ENCODE peak calls at places on chromosomes 5 and 9, in four cellular contexts. D, J, F and E are unnamed samples.
A peak's percentile ranks its signal among the peaks of the same experiment; 100 is the strongest.

GRCh38 chr5:10192309-10192708 is 57.4 kb downstream of the ATPSCKMT start:
- DNase-seq in D (no peak), J (no peak), F (peak; percentile 72), E (peak; percentile 2)

GRCh38 chr5:97842687-97843086 is 659.6 kb upstream of the RIOK2 start:
- DNase-seq in D (no peak), J (no peak), F (no peak), E (no peak)

GRCh38 chr5:78547731-78548189 is 100.8 kb downstream of the LHFPL2 start:
- DNase-seq in D (peak; percentile 95), J (no peak), F (peak; percentile 90), E (peak; percentile 48)

GRCh38 chr9:89719202-89719601 is 114.4 kb downstream of the GADD45G start:
- DNase-seq in D (no peak), J (no peak), F (no peak), E (no peak)

GRCh38 chr5:134174841-134175839 is 1.6 kb downstream of the SKP1 start:
- DNase-seq in D (no peak), J (peak; percentile 35), F (peak; percentile 53), E (no peak)

GRCh38 chr5:123876265-123876790 is 364.4 kb downstream of the CSNK1G3 start:
- DNase-seq in D (no peak), J (no peak), F (no peak), E (no peak)

GRCh38 chr9:16864741-16865434 is 5.6 kb downstream of the BNC2 start:
- DNase-seq in D (no peak), J (no peak), F (peak; percentile 67), E (no peak)

GRCh38 chr5:88674262-88675158 is 208.5 kb downstream of the MEF2C start:
- DNase-seq in D (no peak), J (peak; percentile 91), F (peak; percentile 49), E (no peak)

GRCh38 chr9:126667190-126668055 is 53.7 kb downstream of the LMX1B start:
- DNase-seq in D (no peak), J (no peak), F (no peak), E (no peak)

GRCh38 chr5:172224996-172225395 is 31.0 kb downstream of the EFCAB9 start:
- DNase-seq in D (no peak), J (no peak), F (no peak), E (no peak)

GRCh38 chr5:83031391-83031790 is 45.8 kb downstream of the TMEM167A start:
- DNase-seq in D (no peak), J (no peak), F (no peak), E (no peak)

GRCh38 chr5:143119301-143119769 is 284.2 kb downstream of the NR3C1 start:
- DNase-seq in D (no peak), J (peak; percentile 3), F (peak; percentile 71), E (no peak)

GRCh38 chr9:81108391-81108790 is 581.0 kb downstream of the TLE1 start:
- DNase-seq in D (no peak), J (no peak), F (peak; percentile 57), E (no peak)

GRCh38 chr5:31021181-31021624 is 172.3 kb upstream of the CDH6 start:
- DNase-seq in D (no peak), J (no peak), F (peak; percentile 4), E (no peak)

GRCh38 chr5:113061851-113062631 is 85.4 kb downstream of the DCP2 start:
- DNase-seq in D (no peak), J (no peak), F (peak; percentile 70), E (no peak)

GRCh38 chr5:138611295-138612220 is 36.4 kb upstream of the HSPA9 start:
- DNase-seq in D (no peak), J (no peak), F (peak; percentile 57), E (no peak)

GRCh38 chr5:111454198-111454606 is 58.1 kb downstream of the STARD4 start:
- DNase-seq in D (no peak), J (no peak), F (peak; percentile 74), E (peak; percentile 21)

GRCh38 chr9:135520916-135521607 is at the start of gene LCN1:
- DNase-seq in D (no peak), J (no peak), F (no peak), E (no peak)

GRCh38 chr5:115243412-115243811 is 19.3 kb downstream of the PGGT1B start:
- DNase-seq in D (no peak), J (no peak), F (no peak), E (no peak)

GRCh38 chr5:132223861-132224260 is 3.8 kb downstream of the P4HA2 start:
- DNase-seq in D (no peak), J (no peak), F (no peak), E (no peak)

GRCh38 chr9:99682870-99683269 is 138.8 kb upstream of the NR4A3 start:
- DNase-seq in D (no peak), J (no peak), F (no peak), E (no peak)

GRCh38 chr9:109092051-109092580 is 27.6 kb downstream of the TMEM245 start:
- DNase-seq in D (no peak), J (no peak), F (no peak), E (no peak)

GRCh38 chr9:116355153-116355827 is 201.7 kb downstream of the PAPPA start:
- DNase-seq in D (no peak), J (no peak), F (peak; percentile 28), E (no peak)

GRCh38 chr9:86827893-86828292 is 119.4 kb downstream of the GAS1 start:
- DNase-seq in D (no peak), J (no peak), F (no peak), E (no peak)

GRCh38 chr5:132883261-132883834 is 9.9 kb downstream of the LEAP2 start:
- DNase-seq in D (no peak), J (peak; percentile 60), F (peak; percentile 85), E (peak; percentile 45)

GRCh38 chr5:175856408-175856807 is 15.0 kb upstream of the CPLX2 start:
- DNase-seq in D (no peak), J (no peak), F (no peak), E (no peak)

GRCh38 chr5:43152946-43153345 is 32.2 kb downstream of the ZNF131 start:
- DNase-seq in D (no peak), J (no peak), F (peak; percentile 84), E (peak; percentile 33)

GRCh38 chr5:96823900-96824351 is 16.2 kb upstream of the ERAP1 start:
- DNase-seq in D (no peak), J (no peak), F (peak; percentile 72), E (peak; percentile 43)

GRCh38 chr9:127106493-127106855 is 16.0 kb downstream of the ANGPTL2 start:
- DNase-seq in D (no peak), J (no peak), F (no peak), E (no peak)

GRCh38 chr5:21195145-21195544 is 1207.1 kb upstream of the CDH18 start:
- DNase-seq in D (no peak), J (no peak), F (no peak), E (no peak)

GRCh38 chr5:170252109-170252508 is 19.3 kb downstream of the C5orf58 start:
- DNase-seq in D (peak; percentile 50), J (no peak), F (no peak), E (no peak)

GRCh38 chr5:125926172-125926571 is 497.0 kb upstream of the GRAMD2B start:
- DNase-seq in D (no peak), J (no peak), F (no peak), E (no peak)

GRCh38 chr5:124746916-124747769 is 704 bp upstream of the ZNF608 start:
- DNase-seq in D (peak; percentile 96), J (peak; percentile 93), F (peak; percentile 98), E (peak; percentile 91)

GRCh38 chr9:113634597-113635515 is 171.3 kb downstream of the RGS3 start:
- DNase-seq in D (no peak), J (no peak), F (no peak), E (no peak)
- TF ChIP-seq CTCF in D (no peak), J (no peak), F (no peak), E (no peak)

GRCh38 chr5:76617675-76618074 is 5.5 kb downstream of the F2RL2 start:
- DNase-seq in D (no peak), J (no peak), F (peak; percentile 81), E (no peak)

GRCh38 chr5:76615759-76616158 is 7.4 kb downstream of the F2RL2 start:
- DNase-seq in D (no peak), J (no peak), F (peak; percentile 48), E (no peak)

GRCh38 chr5:76612942-76613341 is 10.3 kb downstream of the F2RL2 start:
- DNase-seq in D (no peak), J (no peak), F (no peak), E (no peak)

GRCh38 chr5:76617229-76617628 is 6.0 kb downstream of the F2RL2 start:
- DNase-seq in D (no peak), J (no peak), F (no peak), E (no peak)

DNA sequence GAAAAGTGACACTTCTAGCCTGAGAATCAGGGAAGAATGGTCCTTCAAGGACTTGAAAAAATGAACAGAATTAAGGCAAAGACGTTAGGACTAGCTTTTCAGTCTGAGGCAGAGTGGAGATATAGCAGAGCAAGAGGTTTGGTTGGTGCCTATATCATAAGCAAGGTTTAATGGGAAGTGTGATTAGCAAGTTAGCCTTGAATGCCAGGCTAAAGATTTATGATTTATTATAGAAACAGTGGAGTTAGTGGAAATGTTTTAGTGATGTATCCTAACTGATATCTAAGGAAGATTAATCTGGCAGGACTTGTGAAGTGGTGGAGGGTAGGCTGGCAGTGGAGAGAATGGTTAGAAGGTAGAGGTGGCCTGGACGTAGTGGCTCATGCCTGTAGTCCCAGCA is 7.0 kb downstream of the F2RL2 start:
- DNase-seq in D (no peak), J (no peak), F (no peak), E (no peak)
- H3K4me3 ChIP-seq in D (no peak overlapping the region), J (no peak overlapping the region), F (no peak overlapping the region), E (no peak overlapping the region)

DNA sequence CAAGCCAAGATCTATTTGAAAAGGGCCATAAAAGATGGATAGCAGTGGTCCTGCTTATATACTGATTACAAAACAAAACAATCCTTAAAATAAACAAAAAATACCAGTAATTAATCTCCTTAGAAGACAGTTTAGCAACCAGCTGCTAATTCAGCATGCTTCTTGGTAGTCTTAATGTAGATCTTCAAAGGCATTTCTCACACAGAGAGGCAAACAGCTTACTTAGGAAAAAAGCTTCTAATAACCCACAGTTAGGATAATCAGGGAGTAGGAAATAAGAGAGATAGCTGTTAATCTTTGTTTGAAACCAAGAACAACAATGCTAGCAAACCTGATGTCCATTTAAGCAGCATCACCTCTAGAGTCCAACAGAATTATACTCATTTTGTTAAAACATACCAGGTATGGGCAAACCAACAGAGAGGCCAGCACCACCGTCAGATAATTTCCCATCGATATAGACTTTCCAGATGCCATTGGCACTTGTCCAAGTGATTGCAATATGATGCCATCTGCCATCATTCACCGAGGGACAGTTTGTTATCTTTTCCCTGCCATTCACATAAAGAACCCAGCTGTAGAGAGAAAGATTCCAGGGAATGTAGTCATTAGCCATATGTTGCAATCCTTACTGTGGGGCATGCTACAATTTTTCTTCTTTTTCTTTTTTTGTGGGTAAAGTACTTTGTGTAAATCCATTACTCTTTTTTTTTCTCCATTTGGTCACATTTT is 105.6 kb upstream of the TXNDC8 start:
- DNase-seq in D (no peak), J (no peak), F (peak; percentile 88), E (no peak)
- TF ChIP-seq CTCF in D (no peak), J (no peak), F (no peak), E (no peak)

DNA sequence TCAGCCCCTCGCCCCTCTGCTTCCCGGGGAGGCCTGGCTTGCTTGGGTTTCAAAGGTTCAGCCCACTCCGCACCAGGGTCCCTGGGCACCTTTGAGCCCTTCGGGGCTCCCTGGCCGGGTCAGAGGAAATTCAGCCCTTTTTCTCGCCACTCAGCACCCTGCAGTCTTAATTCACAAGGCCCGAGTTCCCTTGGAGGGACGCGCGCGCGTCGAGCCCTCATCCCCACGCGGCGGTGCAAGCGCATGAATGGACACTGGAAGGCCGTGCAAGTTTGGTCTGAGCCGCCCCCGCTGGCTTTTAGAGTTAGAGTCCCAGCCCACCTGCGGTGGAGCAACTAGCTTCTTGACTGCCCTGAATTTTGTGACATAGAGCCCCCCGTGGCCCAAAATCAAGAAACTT is 4.5 kb downstream of the EBF1 start:
- DNase-seq in D (no peak), J (no peak), F (no peak), E (no peak)
- H3K4me3 ChIP-seq in D (peak overlapping the region; percentile 57), J (peak overlapping the region; percentile 58), F (no peak overlapping the region), E (no peak overlapping the region)